ENCODE peak calls at places on chromosome 15, in eight cellular contexts. I is psoas muscle; Y is AG09319; K is CD8-positive, alpha-beta T cell; F is IMR-90; G is OCI-LY7; A is fibroblast of mammary gland; O is neural crest cell. C is an unnamed sample.

GRCh38 chr15:51801391-51801835 is 28.0 kb upstream of the TMOD3 start:
- DNase-seq in I (peak), Y (no peak), K (no peak), F (peak), G (peak), A (peak), O (peak), C (peak)

GRCh38 chr15:77097317-77097721 is 26.4 kb upstream of the TSPAN3 start:
- DNase-seq in I (no peak), Y (no peak), K (no peak), F (no peak), G (no peak), A (no peak), O (no peak), C (no peak)

GRCh38 chr15:88803241-88803919 is at the start of gene ACAN:
- DNase-seq in I (no peak), Y (no peak), K (no peak), F (no peak), G (no peak), A (no peak), O (peak), C (peak)

GRCh38 chr15:78399081-78399480 is 38.9 kb upstream of the IREB2 start:
- DNase-seq in I (no peak), Y (no peak), K (no peak), F (no peak), G (no peak), A (no peak), O (no peak), C (no peak)

GRCh38 chr15:94840794-94841587 is 609.6 kb downstream of the MCTP2 start:
- DNase-seq in I (no peak), Y (no peak), K (no peak), F (peak), G (no peak), A (peak), O (no peak), C (no peak)

GRCh38 chr15:99732711-99733267 is 448 bp downstream of the LYSMD4 start:
- DNase-seq in I (no peak), Y (no peak), K (no peak), F (no peak), G (peak), A (no peak), O (no peak), C (peak)

GRCh38 chr15:31558840-31559239 is 232.2 kb downstream of the KLF13 start:
- DNase-seq in I (no peak), Y (no peak), K (no peak), F (no peak), G (no peak), A (no peak), O (no peak), C (no peak)

GRCh38 chr15:52234596-52235541 is 43.7 kb upstream of the GNB5 start:
- DNase-seq in I (no peak), Y (no peak), K (peak), F (no peak), G (peak), A (no peak), O (no peak), C (no peak)

GRCh38 chr15:38069001-38069400 is 134.6 kb downstream of the TMCO5A start:
- DNase-seq in I (no peak), Y (peak), K (no peak), F (peak), G (peak), A (peak), O (no peak), C (no peak)

GRCh38 chr15:99252326-99252725 is 1.0 kb downstream of the LRRC28 start:
- DNase-seq in I (no peak), Y (no peak), K (no peak), F (no peak), G (peak), A (no peak), O (no peak), C (no peak)

GRCh38 chr15:81887913-81888312 is 157.9 kb downstream of the MEX3B start:
- DNase-seq in I (no peak), Y (no peak), K (no peak), F (peak), G (no peak), A (peak), O (no peak), C (no peak)

GRCh38 chr15:77025941-77026411 is 31.1 kb downstream of the PSTPIP1 start:
- DNase-seq in I (no peak), Y (no peak), K (no peak), F (no peak), G (no peak), A (no peak), O (no peak), C (no peak)

GRCh38 chr15:67024322-67024997 is 40.9 kb upstream of the SMAD3 start:
- DNase-seq in I (peak), Y (peak), K (no peak), F (peak), G (no peak), A (peak), O (no peak), C (no peak)

GRCh38 chr15:76310470-76311070 is 699 bp downstream of the ETFA start:
- DNase-seq in I (no peak), Y (no peak), K (no peak), F (no peak), G (peak), A (peak), O (peak), C (peak)

GRCh38 chr15:67307889-67308597 is 53.5 kb downstream of the IQCH start:
- DNase-seq in I (no peak), Y (no peak), K (no peak), F (no peak), G (no peak), A (no peak), O (no peak), C (no peak)

GRCh38 chr15:23472678-23473077 is 25.6 kb upstream of the GOLGA6L2 start:
- DNase-seq in I (no peak), Y (no peak), K (no peak), F (no peak), G (no peak), A (peak), O (no peak), C (no peak)

GRCh38 chr15:85754993-85755392 is 39.7 kb downstream of the KLHL25 start:
- DNase-seq in I (no peak), Y (no peak), K (no peak), F (peak), G (no peak), A (no peak), O (no peak), C (no peak)

GRCh38 chr15:91857772-91858171 is 4.3 kb downstream of the SLCO3A1 start:
- DNase-seq in I (no peak), Y (no peak), K (no peak), F (no peak), G (peak), A (no peak), O (no peak), C (no peak)

GRCh38 chr15:52103217-52104207 is 9.1 kb downstream of the BCL2L10 start:
- DNase-seq in I (peak), Y (no peak), K (no peak), F (peak), G (peak), A (peak), O (no peak), C (no peak)

GRCh38 chr15:56028430-56028829 is 35.0 kb upstream of the NEDD4 start:
- DNase-seq in I (no peak), Y (no peak), K (no peak), F (no peak), G (no peak), A (no peak), O (no peak), C (no peak)

GRCh38 chr15:51706347-51706746 is 25.0 kb downstream of the SCG3 start:
- DNase-seq in I (no peak), Y (peak), K (no peak), F (no peak), G (no peak), A (peak), O (no peak), C (no peak)

GRCh38 chr15:60835974-60836373 is 357.0 kb upstream of the ICE2 start:
- DNase-seq in I (no peak), Y (peak), K (no peak), F (peak), G (no peak), A (peak), O (no peak), C (no peak)

GRCh38 chr15:91853968-91854943 is 748 bp downstream of the SLCO3A1 start:
- DNase-seq in I (peak), Y (no peak), K (peak), F (no peak), G (peak), A (peak), O (peak), C (peak)

GRCh38 chr15:31200735-31201151 is 99.2 kb upstream of the TRPM1 start:
- DNase-seq in I (peak), Y (no peak), K (peak), F (peak), G (peak), A (peak), O (peak), C (peak)

GRCh38 chr15:44550256-44550655 is 13.3 kb downstream of the EIF3J start:
- DNase-seq in I (no peak), Y (no peak), K (no peak), F (peak), G (peak), A (peak), O (no peak), C (no peak)

GRCh38 chr15:78000089-78000926 is 77.2 kb downstream of the TBC1D2B start:
- DNase-seq in I (peak), Y (no peak), K (peak), F (peak), G (peak), A (peak), O (peak), C (peak)

GRCh38 chr15:80419546-80419945 is 15.4 kb downstream of the ARNT2 start:
- DNase-seq in I (no peak), Y (no peak), K (no peak), F (peak), G (no peak), A (no peak), O (no peak), C (no peak)

GRCh38 chr15:74382004-74382816 is 14.8 kb upstream of the CYP11A1 start:
- DNase-seq in I (peak), Y (no peak), K (peak), F (peak), G (peak), A (peak), O (peak), C (peak)

GRCh38 chr15:91944334-91944733 is 90.8 kb downstream of the SLCO3A1 start:
- DNase-seq in I (no peak), Y (no peak), K (no peak), F (no peak), G (no peak), A (no peak), O (no peak), C (no peak)

GRCh38 chr15:78302579-78302978 is 3.2 kb upstream of the SKIC8 start:
- DNase-seq in I (no peak), Y (peak), K (no peak), F (peak), G (no peak), A (peak), O (no peak), C (no peak)

GRCh38 chr15:48366574-48367312 is 35.5 kb downstream of the DUT start:
- DNase-seq in I (no peak), Y (no peak), K (no peak), F (no peak), G (no peak), A (no peak), O (no peak), C (no peak)

GRCh38 chr15:69946870-69947269 is 150.8 kb downstream of the TLE3 start:
- DNase-seq in I (no peak), Y (no peak), K (no peak), F (no peak), G (peak), A (no peak), O (no peak), C (no peak)
- TF ChIP-seq CTCF in I (no peak), Y (no peak), K (no peak), F (no peak), G (peak), A (no peak), O (no peak), C (no peak)

DNA sequence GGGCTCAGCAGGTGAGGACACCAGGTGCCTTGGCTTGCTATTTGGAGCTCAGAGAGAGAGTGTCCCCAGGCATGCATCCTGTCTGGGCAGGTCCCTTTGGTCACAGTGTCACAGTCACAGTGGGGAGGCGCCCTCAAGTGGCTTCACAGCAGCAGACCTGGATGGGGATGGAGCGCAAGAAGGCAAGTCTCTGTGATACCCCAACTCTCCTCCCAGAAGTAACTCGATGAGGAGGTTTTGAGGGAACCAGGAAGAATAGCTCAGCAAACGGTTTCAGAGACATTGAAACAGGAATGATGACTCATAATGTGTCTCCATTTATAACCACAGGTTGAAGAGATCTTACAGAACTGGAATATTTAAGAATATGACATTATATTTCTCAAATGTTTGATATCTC is 66.5 kb upstream of the SH3GL3 start:
- DNase-seq in I (no peak), Y (no peak), K (no peak), F (peak), G (peak), A (peak), O (no peak), C (peak)
- TF ChIP-seq CTCF in I (no peak), Y (peak), K (no peak), F (peak), G (peak), A (no peak), O (peak), C (peak)

GRCh38 chr15:98190914-98191313 is 230.4 kb downstream of the ARRDC4 start:
- DNase-seq in I (no peak), Y (no peak), K (no peak), F (no peak), G (no peak), A (no peak), O (no peak), C (no peak)

DNA sequence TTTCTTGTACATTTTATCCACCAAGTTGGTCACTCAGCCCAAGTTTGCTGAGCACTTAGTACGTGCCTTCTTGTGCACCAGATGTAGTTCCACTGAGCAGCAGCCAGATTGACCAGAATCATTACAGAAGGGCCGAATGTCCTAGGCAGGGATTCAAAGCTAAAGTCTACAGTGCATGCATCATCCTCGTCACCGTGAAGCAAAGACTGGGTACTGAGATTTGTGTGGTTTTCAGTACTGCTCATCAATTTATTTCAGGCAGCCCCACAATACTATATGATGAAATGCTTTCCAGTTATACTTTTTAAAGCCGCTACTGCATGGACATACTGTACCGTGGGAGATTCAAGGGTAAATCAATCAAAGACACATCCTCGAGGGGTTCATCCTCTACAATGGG is 227.0 kb downstream of the ARRDC4 start:
- DNase-seq in I (no peak), Y (no peak), K (no peak), F (no peak), G (no peak), A (no peak), O (no peak), C (no peak)
- TF ChIP-seq CTCF in I (no peak), Y (no peak), K (no peak), F (no peak), G (no peak), A (no peak), O (no peak), C (no peak)

GRCh38 chr15:65303687-65304392 is 637 bp upstream of the RNU5B-1 start:
- DNase-seq in I (peak), Y (no peak), K (peak), F (peak), G (peak), A (peak), O (no peak), C (peak)
- TF ChIP-seq CTCF in I (no peak), Y (no peak), K (peak), F (no peak), G (no peak), A (no peak), O (peak), C (no peak)

DNA sequence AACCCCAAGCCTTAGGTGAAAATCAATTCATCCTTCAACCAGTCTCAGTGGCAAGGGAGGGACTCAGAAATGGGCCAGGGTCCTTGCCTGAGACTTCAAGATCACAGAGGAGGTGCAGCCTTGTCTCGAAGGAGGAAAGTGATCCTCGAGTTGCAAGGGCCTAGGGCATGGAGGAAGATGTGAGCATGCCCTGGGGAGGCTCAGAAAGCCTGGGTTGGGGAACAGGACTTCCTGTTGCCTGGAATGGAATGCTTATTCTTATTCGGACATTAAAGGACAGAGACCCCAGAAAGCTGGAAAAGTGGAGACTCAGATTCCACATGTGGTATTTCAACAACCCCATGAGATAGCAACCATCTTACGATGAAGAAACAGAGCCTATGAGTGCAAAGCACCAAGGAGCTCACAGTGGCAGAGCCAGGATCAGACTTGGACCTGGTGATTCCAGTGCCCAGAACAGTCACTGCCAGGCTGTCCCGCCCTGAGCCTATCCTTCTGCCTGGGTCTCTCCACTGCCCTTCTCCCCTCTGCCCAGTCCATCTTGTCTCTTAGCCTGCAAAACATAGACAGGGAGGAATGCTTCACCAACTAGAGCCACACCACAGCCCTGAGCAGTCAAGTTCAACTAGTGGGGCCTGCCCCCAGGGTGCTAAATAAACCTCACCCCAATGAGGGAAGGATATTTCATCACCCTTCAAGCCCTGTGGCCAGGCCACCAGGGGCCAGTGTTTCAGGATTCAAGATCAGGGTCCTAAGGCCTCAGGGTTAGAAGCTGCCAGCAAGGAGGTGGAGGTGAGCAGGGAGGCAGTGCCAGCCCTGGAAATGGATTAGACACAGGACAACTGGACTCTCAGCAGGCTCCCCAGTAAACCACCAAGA is 21.9 kb downstream of the DAPK2 start:
- DNase-seq in I (no peak), Y (no peak), K (no peak), F (no peak), G (peak), A (no peak), O (no peak), C (no peak)
- TF ChIP-seq CTCF in I (no peak), Y (no peak), K (no peak), F (no peak), G (no peak), A (peak), O (no peak), C (no peak)

GRCh38 chr15:43511012-43511885 is 6.2 kb upstream of the MAP1A start:
- DNase-seq in I (no peak), Y (no peak), K (peak), F (no peak), G (peak), A (no peak), O (peak), C (peak)
- TF ChIP-seq CTCF in I (no peak), Y (peak), K (no peak), F (peak), G (peak), A (peak), O (peak), C (no peak)

GRCh38 chr15:90535254-90535653 is 5.5 kb downstream of the CRTC3 start:
- DNase-seq in I (no peak), Y (no peak), K (no peak), F (no peak), G (no peak), A (no peak), O (no peak), C (no peak)

GRCh38 chr15:90529369-90530249 is at the start of gene CRTC3:
- DNase-seq in I (peak), Y (no peak), K (peak), F (peak), G (peak), A (peak), O (peak), C (peak)

GRCh38 chr15:90531147-90531546 is 1.4 kb downstream of the CRTC3 start:
- DNase-seq in I (no peak), Y (no peak), K (no peak), F (no peak), G (no peak), A (no peak), O (no peak), C (no peak)

GRCh38 chr15:90529008-90529368 is 735 bp upstream of the CRTC3 start:
- DNase-seq in I (no peak), Y (no peak), K (no peak), F (no peak), G (no peak), A (no peak), O (no peak), C (no peak)

DNA sequence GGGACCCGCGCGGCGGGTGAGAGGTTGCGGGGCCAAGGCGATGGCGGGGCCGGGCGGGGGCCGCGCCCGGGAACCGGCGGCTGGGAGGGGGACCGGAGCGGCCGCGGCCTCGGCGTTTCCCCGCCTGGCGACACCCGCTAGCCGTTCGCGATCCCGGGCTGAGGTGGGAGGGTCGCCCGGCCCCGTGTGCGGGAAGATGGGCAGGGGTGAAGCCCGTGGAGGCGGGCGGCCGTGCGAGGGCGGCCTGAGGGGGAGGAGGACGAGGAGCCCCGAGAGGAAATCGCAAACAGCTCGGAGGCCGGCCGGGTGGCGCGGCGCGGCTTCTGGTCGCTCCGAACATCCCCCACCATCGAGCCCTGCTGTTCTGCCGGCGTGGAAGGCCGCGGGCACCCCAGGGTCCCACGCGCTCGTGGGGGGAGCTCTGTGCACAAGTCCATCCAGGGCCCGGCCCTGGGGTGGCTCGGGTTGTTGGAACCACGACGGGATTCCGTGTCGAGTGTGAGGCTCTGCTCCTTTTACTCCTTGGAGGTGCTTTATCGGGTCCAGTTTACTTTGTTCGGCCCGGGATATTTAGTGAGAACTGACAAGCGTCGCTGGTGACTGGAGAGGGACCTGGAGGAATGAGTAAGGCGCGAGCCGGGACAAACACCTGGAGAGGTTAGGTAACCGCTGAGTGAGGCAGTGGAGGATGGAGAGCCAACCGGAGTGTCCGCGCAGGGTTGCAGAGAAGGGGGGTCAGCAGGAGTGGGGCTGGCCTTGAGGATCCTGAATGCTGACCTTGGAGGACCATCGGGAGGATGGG is 728 bp downstream of the CRTC3 start:
- DNase-seq in I (peak), Y (no peak), K (peak), F (peak), G (peak), A (peak), O (peak), C (peak)
- TF ChIP-seq CTCF in I (no peak), Y (no peak), K (no peak), F (no peak), G (no peak), A (no peak), O (no peak), C (no peak)

GRCh38 chr15:64246364-64247189 is 83.8 kb upstream of the PPIB start:
- DNase-seq in I (no peak), Y (peak), K (no peak), F (peak), G (no peak), A (peak), O (no peak), C (no peak)

GRCh38 chr15:64247535-64247905 is 84.7 kb upstream of the PPIB start:
- DNase-seq in I (no peak), Y (no peak), K (no peak), F (no peak), G (no peak), A (no peak), O (no peak), C (no peak)

GRCh38 chr15:64247906-64248541 is 85.2 kb upstream of the PPIB start:
- DNase-seq in I (no peak), Y (peak), K (no peak), F (peak), G (no peak), A (peak), O (no peak), C (no peak)

GRCh38 chr15:64249406-64249805 is 86.6 kb upstream of the PPIB start:
- DNase-seq in I (no peak), Y (no peak), K (no peak), F (no peak), G (no peak), A (no peak), O (no peak), C (no peak)

GRCh38 chr15:64245405-64245804 is 82.6 kb upstream of the PPIB start:
- DNase-seq in I (no peak), Y (no peak), K (no peak), F (no peak), G (no peak), A (no peak), O (no peak), C (no peak)
- TF ChIP-seq CTCF in I (no peak), Y (no peak), K (no peak), F (no peak), G (no peak), A (no peak), O (no peak), C (no peak)